ENCODE peak calls at places on chromosome 2, in five cellular contexts. One of them, this sample, is unnamed.

GRCh38 chr2:203739351-203739750 is 32.9 kb downstream of the CD28 start:
- ATAC-seq in upper lobe of left lung: no peak
- ATAC-seq in GM12878: no peak
- ATAC-seq in HepG2: no peak
- ATAC-seq in K562: no peak
- ATAC-seq in this sample: no peak

GRCh38 chr2:138424436-138425140 is 77.0 kb upstream of the SPOPL start:
- ATAC-seq in upper lobe of left lung: no peak
- ATAC-seq in GM12878: no peak
- ATAC-seq in HepG2: no peak
- ATAC-seq in K562: no peak
- ATAC-seq in this sample: no peak

GRCh38 chr2:2788076-2788475 is 457.0 kb upstream of the MYT1L start:
- ATAC-seq in upper lobe of left lung: no peak
- ATAC-seq in GM12878: no peak
- ATAC-seq in HepG2: no peak
- ATAC-seq in K562: no peak
- ATAC-seq in this sample: no peak

GRCh38 chr2:68169308-68169707 is 11.6 kb downstream of the PNO1 start:
- ATAC-seq in upper lobe of left lung: no peak
- ATAC-seq in GM12878: peak; percentile 68
- ATAC-seq in HepG2: peak; percentile 65
- ATAC-seq in K562: peak; percentile 40
- ATAC-seq in this sample: no peak

GRCh38 chr2:17413031-17413430 is 105.2 kb downstream of the RAD51AP2 start:
- ATAC-seq in upper lobe of left lung: no peak
- ATAC-seq in GM12878: no peak
- ATAC-seq in HepG2: no peak
- ATAC-seq in K562: no peak
- ATAC-seq in this sample: no peak

GRCh38 chr2:157321514-157321913 is 4.1 kb downstream of the ERMN start:
- ATAC-seq in upper lobe of left lung: no peak
- ATAC-seq in GM12878: no peak
- ATAC-seq in HepG2: no peak
- ATAC-seq in K562: no peak
- ATAC-seq in this sample: no peak

GRCh38 chr2:52474091-52474490 is 1293.5 kb upstream of the CHAC2 start:
- ATAC-seq in upper lobe of left lung: no peak
- ATAC-seq in GM12878: no peak
- ATAC-seq in HepG2: no peak
- ATAC-seq in K562: no peak
- ATAC-seq in this sample: no peak

GRCh38 chr2:174597347-174598047 is at the start of gene WIPF1:
- ATAC-seq in upper lobe of left lung: no peak
- ATAC-seq in GM12878: peak; percentile 56
- ATAC-seq in HepG2: no peak
- ATAC-seq in K562: no peak
- ATAC-seq in this sample: no peak

GRCh38 chr2:1366546-1367134 is 46.6 kb upstream of the TPO start:
- ATAC-seq in upper lobe of left lung: no peak
- ATAC-seq in GM12878: no peak
- ATAC-seq in HepG2: no peak
- ATAC-seq in K562: no peak
- ATAC-seq in this sample: peak; percentile 28

GRCh38 chr2:207768168-207768890 is 1.4 kb downstream of the FZD5 start:
- ATAC-seq in upper lobe of left lung: no peak
- ATAC-seq in GM12878: peak; percentile 7
- ATAC-seq in HepG2: peak; percentile 16
- ATAC-seq in K562: no peak
- ATAC-seq in this sample: no peak

GRCh38 chr2:9631484-9631819 is 655 bp upstream of the YWHAQ start:
- ATAC-seq in upper lobe of left lung: no peak
- ATAC-seq in GM12878: no peak
- ATAC-seq in HepG2: no peak
- ATAC-seq in K562: no peak
- ATAC-seq in this sample: no peak

GRCh38 chr2:29074401-29074800 is at the start of gene PCARE:
- ATAC-seq in upper lobe of left lung: no peak
- ATAC-seq in GM12878: no peak
- ATAC-seq in HepG2: no peak
- ATAC-seq in K562: no peak
- ATAC-seq in this sample: no peak

GRCh38 chr2:201358684-201359083 is 1.5 kb upstream of the FLACC1 start:
- ATAC-seq in upper lobe of left lung: no peak
- ATAC-seq in GM12878: peak; percentile 32
- ATAC-seq in HepG2: no peak
- ATAC-seq in K562: no peak
- ATAC-seq in this sample: no peak

GRCh38 chr2:201016859-201017258 is 53.4 kb upstream of the ORC2 start:
- ATAC-seq in upper lobe of left lung: no peak
- ATAC-seq in GM12878: no peak
- ATAC-seq in HepG2: no peak
- ATAC-seq in K562: no peak
- ATAC-seq in this sample: no peak

GRCh38 chr2:143132360-143132759 is 3.1 kb downstream of the ARHGAP15 start:
- ATAC-seq in upper lobe of left lung: no peak
- ATAC-seq in GM12878: peak; percentile 58
- ATAC-seq in HepG2: no peak
- ATAC-seq in K562: peak; percentile 47
- ATAC-seq in this sample: no peak

GRCh38 chr2:64975232-64975791 is 13.9 kb upstream of the SLC1A4 start:
- ATAC-seq in upper lobe of left lung: no peak
- ATAC-seq in GM12878: no peak
- ATAC-seq in HepG2: peak; percentile 84
- ATAC-seq in K562: no peak
- ATAC-seq in this sample: peak; percentile 77

GRCh38 chr2:26169681-26170414 is 3.0 kb upstream of the GAREM2 start:
- ATAC-seq in upper lobe of left lung: no peak
- ATAC-seq in GM12878: no peak
- ATAC-seq in HepG2: peak; percentile 11
- ATAC-seq in K562: no peak
- ATAC-seq in this sample: no peak

GRCh38 chr2:26169226-26169625 is 3.7 kb upstream of the GAREM2 start:
- ATAC-seq in upper lobe of left lung: no peak
- ATAC-seq in GM12878: no peak
- ATAC-seq in HepG2: no peak
- ATAC-seq in K562: no peak
- ATAC-seq in this sample: no peak

GRCh38 chr2:26168785-26169184 is 4.1 kb upstream of the GAREM2 start:
- ATAC-seq in upper lobe of left lung: no peak
- ATAC-seq in GM12878: no peak
- ATAC-seq in HepG2: no peak
- ATAC-seq in K562: no peak
- ATAC-seq in this sample: no peak

GRCh38 chr2:26172189-26172865 is 561 bp upstream of the GAREM2 start:
- ATAC-seq in upper lobe of left lung: no peak
- ATAC-seq in GM12878: no peak
- ATAC-seq in HepG2: no peak
- ATAC-seq in K562: peak; percentile 12
- ATAC-seq in this sample: no peak

GRCh38 chr2:26170795-26171194 is 2.1 kb upstream of the GAREM2 start:
- ATAC-seq in upper lobe of left lung: no peak
- ATAC-seq in GM12878: no peak
- ATAC-seq in HepG2: peak; percentile 49
- ATAC-seq in K562: no peak
- ATAC-seq in this sample: no peak
- TF ChIP-seq EP300 in upper lobe of left lung: no peak
- TF ChIP-seq EP300 in GM12878: no peak
- TF ChIP-seq EP300 in HepG2: no peak
- TF ChIP-seq EP300 in K562: no peak
- TF ChIP-seq EP300 in this sample: no peak

GRCh38 chr2:24272161-24272802 is 88.1 kb downstream of the ITSN2 start:
- ATAC-seq in upper lobe of left lung: no peak
- ATAC-seq in GM12878: no peak
- ATAC-seq in HepG2: no peak
- ATAC-seq in K562: no peak
- ATAC-seq in this sample: no peak
- H3K9me3 ChIP-seq in upper lobe of left lung: no peaks in the 10 kb centered on the region
- H3K9me3 ChIP-seq in GM12878: no peaks in the 10 kb centered on the region
- H3K9me3 ChIP-seq in HepG2: no peaks in the 10 kb centered on the region
- H3K9me3 ChIP-seq in K562: no peaks in the 10 kb centered on the region
- H3K9me3 ChIP-seq in this sample: no peaks in the 10 kb centered on the region

GRCh38 chr2:158740127-158740526 is 55.0 kb upstream of the DAPL1 start:
- ATAC-seq in upper lobe of left lung: no peak
- ATAC-seq in GM12878: no peak
- ATAC-seq in HepG2: no peak
- ATAC-seq in K562: no peak
- ATAC-seq in this sample: no peak

GRCh38 chr2:158741631-158742030 is 53.5 kb upstream of the DAPL1 start:
- ATAC-seq in upper lobe of left lung: no peak
- ATAC-seq in GM12878: no peak
- ATAC-seq in HepG2: no peak
- ATAC-seq in K562: no peak
- ATAC-seq in this sample: no peak

GRCh38 chr2:158735822-158736580 is 59.1 kb upstream of the DAPL1 start:
- ATAC-seq in upper lobe of left lung: no peak
- ATAC-seq in GM12878: no peak
- ATAC-seq in HepG2: no peak
- ATAC-seq in K562: no peak
- ATAC-seq in this sample: no peak

GRCh38 chr2:158740591-158740990 is 54.5 kb upstream of the DAPL1 start:
- ATAC-seq in upper lobe of left lung: no peak
- ATAC-seq in GM12878: no peak
- ATAC-seq in HepG2: no peak
- ATAC-seq in K562: no peak
- ATAC-seq in this sample: no peak

DNA sequence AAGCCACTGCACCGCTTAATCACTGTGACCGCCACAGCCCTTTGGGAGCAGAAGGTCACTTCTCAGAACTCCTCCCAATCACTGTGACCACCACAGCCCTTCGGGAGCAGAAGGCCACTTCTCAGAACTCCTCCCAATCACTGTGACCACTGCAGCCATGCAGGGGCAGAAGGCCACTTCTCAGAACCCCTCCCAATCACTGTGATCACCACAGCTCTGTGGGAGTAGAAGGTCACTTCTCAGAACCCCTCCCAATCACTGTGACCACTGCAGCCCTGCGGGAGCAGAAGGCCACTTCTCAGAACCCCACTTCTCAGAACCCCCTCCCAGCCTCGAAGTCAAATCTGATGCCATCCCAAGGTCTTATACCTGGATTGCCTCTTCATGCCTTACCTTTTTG is 56.8 kb upstream of the DAPL1 start:
- ATAC-seq in upper lobe of left lung: no peak
- ATAC-seq in GM12878: no peak
- ATAC-seq in HepG2: peak; percentile 43
- ATAC-seq in K562: peak; percentile 72
- ATAC-seq in this sample: no peak
- H3K27me3 ChIP-seq in upper lobe of left lung: no peaks in the 10 kb centered on the region
- H3K27me3 ChIP-seq in GM12878: peaks cover 4% of the 10 kb centered on the region
- H3K27me3 ChIP-seq in HepG2: peaks cover 42% of the 10 kb centered on the region
- H3K27me3 ChIP-seq in K562: peaks cover 57% of the 10 kb centered on the region
- H3K27me3 ChIP-seq in this sample: peaks cover 6% of the 10 kb centered on the region

GRCh38 chr2:40220177-40220925 is 231.5 kb downstream of the SLC8A1 start:
- ATAC-seq in upper lobe of left lung: no peak
- ATAC-seq in GM12878: no peak
- ATAC-seq in HepG2: no peak
- ATAC-seq in K562: no peak
- ATAC-seq in this sample: peak; percentile 93
- TF ChIP-seq EP300 in upper lobe of left lung: no peak
- TF ChIP-seq EP300 in GM12878: no peak
- TF ChIP-seq EP300 in HepG2: no peak
- TF ChIP-seq EP300 in K562: no peak
- TF ChIP-seq EP300 in this sample: no peak

GRCh38 chr2:95149397-95149984 is 10.2 kb downstream of the ZNF514 start:
- ATAC-seq in upper lobe of left lung: no peak
- ATAC-seq in GM12878: no peak
- ATAC-seq in HepG2: no peak
- ATAC-seq in K562: no peak
- ATAC-seq in this sample: no peak

GRCh38 chr2:95138702-95139101 is 17.1 kb upstream of the MRPS5 start:
- ATAC-seq in upper lobe of left lung: no peak
- ATAC-seq in GM12878: no peak
- ATAC-seq in HepG2: no peak
- ATAC-seq in K562: no peak
- ATAC-seq in this sample: no peak

DNA sequence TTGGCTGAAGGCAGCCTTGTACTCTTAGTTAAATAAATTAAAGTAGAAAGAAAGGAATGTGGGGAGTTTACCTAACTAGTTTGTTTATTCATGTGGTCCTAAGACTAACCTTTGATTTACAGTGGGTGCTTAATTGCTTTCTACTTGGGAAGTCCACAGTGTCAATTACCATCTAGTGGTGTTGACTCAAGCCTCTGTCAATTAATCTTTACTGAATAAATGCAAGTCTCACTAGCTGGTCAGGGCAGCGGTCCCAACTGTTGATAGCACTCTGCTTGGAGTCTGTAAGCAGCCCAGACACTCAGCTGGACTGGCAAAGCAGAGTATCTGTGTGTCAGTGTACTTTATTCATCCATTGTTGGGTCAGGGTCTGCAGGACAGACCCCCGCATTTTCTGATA is 15.8 kb downstream of the ZNF514 start:
- ATAC-seq in upper lobe of left lung: no peak
- ATAC-seq in GM12878: no peak
- ATAC-seq in HepG2: no peak
- ATAC-seq in K562: no peak
- ATAC-seq in this sample: no peak
- H3K9me3 ChIP-seq in upper lobe of left lung: peaks cover 93% of the 10 kb centered on the region
- H3K9me3 ChIP-seq in GM12878: peaks cover 19% of the 10 kb centered on the region
- H3K9me3 ChIP-seq in HepG2: peaks cover 90% of the 10 kb centered on the region
- H3K9me3 ChIP-seq in K562: peaks cover 8% of the 10 kb centered on the region
- H3K9me3 ChIP-seq in this sample: peaks cover 79% of the 10 kb centered on the region

GRCh38 chr2:172097557-172098131 is 5.1 kb downstream of the DLX2 start:
- ATAC-seq in upper lobe of left lung: no peak
- ATAC-seq in GM12878: no peak
- ATAC-seq in HepG2: no peak
- ATAC-seq in K562: peak; percentile 1
- ATAC-seq in this sample: no peak
- H3K27me3 ChIP-seq in upper lobe of left lung: peaks cover 100% of the 10 kb centered on the region
- H3K27me3 ChIP-seq in GM12878: peaks cover 35% of the 10 kb centered on the region
- H3K27me3 ChIP-seq in HepG2: peaks cover 76% of the 10 kb centered on the region
- H3K27me3 ChIP-seq in K562: no peaks in the 10 kb centered on the region
- H3K27me3 ChIP-seq in this sample: peaks cover 100% of the 10 kb centered on the region